ENCODE peak calls at places on chromosome 3, in six cellular contexts. One of them, this sample, is unnamed.

GRCh38 chr3:77602722-77603121 is 562.8 kb downstream of the ROBO2 start:
- DNase-seq in Calu3: no peak
- DNase-seq in GM13977: no peak
- DNase-seq in lung: no peak
- DNase-seq in GM06990: no peak
- DNase-seq in upper lobe of left lung: no peak
- DNase-seq in this sample: no peak

GRCh38 chr3:128488995-128489859 is 3.8 kb downstream of the GATA2 start:
- DNase-seq in Calu3: peak
- DNase-seq in GM13977: no peak
- DNase-seq in lung: no peak
- DNase-seq in GM06990: no peak
- DNase-seq in upper lobe of left lung: peak
- DNase-seq in this sample: no peak

GRCh38 chr3:56826831-56827722 is 25.3 kb upstream of the ARHGEF3 start:
- DNase-seq in Calu3: no peak
- DNase-seq in GM13977: no peak
- DNase-seq in lung: no peak
- DNase-seq in GM06990: no peak
- DNase-seq in upper lobe of left lung: no peak
- DNase-seq in this sample: no peak

GRCh38 chr3:127673191-127674098 is 693 bp downstream of the ABTB1 start:
- DNase-seq in Calu3: peak
- DNase-seq in GM13977: peak
- DNase-seq in lung: peak
- DNase-seq in GM06990: no peak
- DNase-seq in upper lobe of left lung: peak
- DNase-seq in this sample: peak

GRCh38 chr3:41819200-41819599 is 142.7 kb downstream of the ULK4 start:
- DNase-seq in Calu3: no peak
- DNase-seq in GM13977: no peak
- DNase-seq in lung: no peak
- DNase-seq in GM06990: no peak
- DNase-seq in upper lobe of left lung: no peak
- DNase-seq in this sample: no peak

GRCh38 chr3:49813497-49814174 is at the start of gene UBA7:
- DNase-seq in Calu3: peak
- DNase-seq in GM13977: peak
- DNase-seq in lung: peak
- DNase-seq in GM06990: peak
- DNase-seq in upper lobe of left lung: peak
- DNase-seq in this sample: peak

GRCh38 chr3:152811974-152812760 is 22.8 kb upstream of the P2RY1 start:
- DNase-seq in Calu3: no peak
- DNase-seq in GM13977: no peak
- DNase-seq in lung: no peak
- DNase-seq in GM06990: no peak
- DNase-seq in upper lobe of left lung: no peak
- DNase-seq in this sample: no peak

GRCh38 chr3:60189304-60189703 is 1061.9 kb downstream of the FHIT start:
- DNase-seq in Calu3: no peak
- DNase-seq in GM13977: no peak
- DNase-seq in lung: no peak
- DNase-seq in GM06990: peak
- DNase-seq in upper lobe of left lung: no peak
- DNase-seq in this sample: no peak

GRCh38 chr3:42802876-42803799 is 1.2 kb downstream of the HIGD1A start:
- DNase-seq in Calu3: no peak
- DNase-seq in GM13977: peak
- DNase-seq in lung: no peak
- DNase-seq in GM06990: no peak
- DNase-seq in upper lobe of left lung: no peak
- DNase-seq in this sample: no peak

GRCh38 chr3:130939753-130940152 is 45.9 kb downstream of the ATP2C1 start:
- DNase-seq in Calu3: no peak
- DNase-seq in GM13977: no peak
- DNase-seq in lung: no peak
- DNase-seq in GM06990: no peak
- DNase-seq in upper lobe of left lung: no peak
- DNase-seq in this sample: no peak

GRCh38 chr3:101279765-101280385 is 40.5 kb downstream of the IMPG2 start:
- DNase-seq in Calu3: no peak
- DNase-seq in GM13977: no peak
- DNase-seq in lung: no peak
- DNase-seq in GM06990: no peak
- DNase-seq in upper lobe of left lung: no peak
- DNase-seq in this sample: no peak

GRCh38 chr3:66037986-66038369 is 740 bp downstream of the MAGI1 start:
- DNase-seq in Calu3: peak
- DNase-seq in GM13977: peak
- DNase-seq in lung: no peak
- DNase-seq in GM06990: peak
- DNase-seq in upper lobe of left lung: peak
- DNase-seq in this sample: no peak

GRCh38 chr3:5463986-5464385 is 276.5 kb downstream of the EDEM1 start:
- DNase-seq in Calu3: no peak
- DNase-seq in GM13977: no peak
- DNase-seq in lung: no peak
- DNase-seq in GM06990: no peak
- DNase-seq in upper lobe of left lung: no peak
- DNase-seq in this sample: no peak

GRCh38 chr3:191329654-191330308 is 545 bp downstream of the UTS2B start:
- DNase-seq in Calu3: peak
- DNase-seq in GM13977: peak
- DNase-seq in lung: peak
- DNase-seq in GM06990: peak
- DNase-seq in upper lobe of left lung: peak
- DNase-seq in this sample: peak

GRCh38 chr3:157981819-157982218 is 124.4 kb downstream of the SHOX2 start:
- DNase-seq in Calu3: no peak
- DNase-seq in GM13977: no peak
- DNase-seq in lung: no peak
- DNase-seq in GM06990: no peak
- DNase-seq in upper lobe of left lung: no peak
- DNase-seq in this sample: no peak

GRCh38 chr3:136804813-136805212 is 14.1 kb upstream of the SLC35G2 start:
- DNase-seq in Calu3: no peak
- DNase-seq in GM13977: no peak
- DNase-seq in lung: no peak
- DNase-seq in GM06990: no peak
- DNase-seq in upper lobe of left lung: no peak
- DNase-seq in this sample: no peak

GRCh38 chr3:141051641-141052569 is 758 bp downstream of the SPSB4 start:
- DNase-seq in Calu3: peak
- DNase-seq in GM13977: no peak
- DNase-seq in lung: peak
- DNase-seq in GM06990: peak
- DNase-seq in upper lobe of left lung: peak
- DNase-seq in this sample: no peak

GRCh38 chr3:13015286-13016082 is 57.7 kb downstream of the IQSEC1 start:
- DNase-seq in Calu3: no peak
- DNase-seq in GM13977: no peak
- DNase-seq in lung: peak
- DNase-seq in GM06990: peak
- DNase-seq in upper lobe of left lung: peak
- DNase-seq in this sample: peak

GRCh38 chr3:185560676-185561075 is 8.3 kb upstream of the LIPH start:
- DNase-seq in Calu3: no peak
- DNase-seq in GM13977: no peak
- DNase-seq in lung: no peak
- DNase-seq in GM06990: no peak
- DNase-seq in upper lobe of left lung: no peak
- DNase-seq in this sample: no peak

GRCh38 chr3:59985643-59986200 is 935.9 kb upstream of the CFAP20DC start:
- DNase-seq in Calu3: no peak
- DNase-seq in GM13977: no peak
- DNase-seq in lung: no peak
- DNase-seq in GM06990: peak
- DNase-seq in upper lobe of left lung: no peak
- DNase-seq in this sample: no peak

GRCh38 chr3:100209948-100210776 is 50.6 kb upstream of the TBC1D23 start:
- DNase-seq in Calu3: no peak
- DNase-seq in GM13977: peak
- DNase-seq in lung: no peak
- DNase-seq in GM06990: no peak
- DNase-seq in upper lobe of left lung: no peak
- DNase-seq in this sample: no peak

GRCh38 chr3:10917176-10917575 is 75.4 kb upstream of the SLC6A1 start:
- DNase-seq in Calu3: no peak
- DNase-seq in GM13977: no peak
- DNase-seq in lung: no peak
- DNase-seq in GM06990: no peak
- DNase-seq in upper lobe of left lung: no peak
- DNase-seq in this sample: no peak

GRCh38 chr3:11238880-11239279 is 33.3 kb upstream of the ATG7 start:
- DNase-seq in Calu3: no peak
- DNase-seq in GM13977: no peak
- DNase-seq in lung: no peak
- DNase-seq in GM06990: no peak
- DNase-seq in upper lobe of left lung: no peak
- DNase-seq in this sample: no peak

GRCh38 chr3:14274999-14275961 is 96.7 kb downstream of the LSM3 start:
- DNase-seq in Calu3: no peak
- DNase-seq in GM13977: no peak
- DNase-seq in lung: no peak
- DNase-seq in GM06990: no peak
- DNase-seq in upper lobe of left lung: no peak
- DNase-seq in this sample: no peak
- TF ChIP-seq CTCF in Calu3: peak
- TF ChIP-seq CTCF in GM13977: peak
- TF ChIP-seq CTCF in lung: no peak
- TF ChIP-seq CTCF in GM06990: peak
- TF ChIP-seq CTCF in upper lobe of left lung: no peak
- TF ChIP-seq CTCF in this sample: no peak

DNA sequence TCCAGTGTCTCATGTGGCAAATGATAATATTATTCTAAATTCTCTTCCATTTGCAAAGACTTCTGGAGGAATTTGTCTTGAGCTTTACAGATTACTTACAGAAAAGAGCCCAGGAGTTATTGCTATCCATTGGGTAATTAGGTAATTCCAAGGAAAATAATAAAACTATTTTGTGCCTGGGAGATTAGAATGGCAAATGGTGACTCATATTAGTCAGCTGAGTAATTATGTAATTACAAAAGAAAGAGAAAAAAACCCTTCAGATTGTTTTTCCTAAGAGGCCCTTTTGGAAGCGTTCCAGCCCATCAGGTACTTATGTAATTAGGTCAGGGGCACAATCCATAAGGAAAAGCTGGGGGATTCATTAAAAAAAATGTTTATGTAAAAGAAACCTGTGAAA is 381.0 kb upstream of the RARB start:
- DNase-seq in Calu3: no peak
- DNase-seq in GM13977: no peak
- DNase-seq in lung: no peak
- DNase-seq in GM06990: no peak
- DNase-seq in upper lobe of left lung: no peak
- DNase-seq in this sample: no peak
- TF ChIP-seq CTCF in Calu3: no peak
- TF ChIP-seq CTCF in GM13977: no peak
- TF ChIP-seq CTCF in lung: no peak
- TF ChIP-seq CTCF in GM06990: no peak
- TF ChIP-seq CTCF in upper lobe of left lung: no peak
- TF ChIP-seq CTCF in this sample: no peak

GRCh38 chr3:86785381-86785780 is 205.6 kb downstream of the VGLL3 start:
- DNase-seq in Calu3: no peak
- DNase-seq in GM13977: no peak
- DNase-seq in lung: no peak
- DNase-seq in GM06990: no peak
- DNase-seq in upper lobe of left lung: no peak
- DNase-seq in this sample: no peak
- TF ChIP-seq CTCF in Calu3: no peak
- TF ChIP-seq CTCF in GM13977: no peak
- TF ChIP-seq CTCF in lung: no peak
- TF ChIP-seq CTCF in GM06990: no peak
- TF ChIP-seq CTCF in upper lobe of left lung: no peak
- TF ChIP-seq CTCF in this sample: no peak

GRCh38 chr3:46955157-46955556 is 21.4 kb downstream of the CCDC12 start:
- DNase-seq in Calu3: no peak
- DNase-seq in GM13977: no peak
- DNase-seq in lung: no peak
- DNase-seq in GM06990: no peak
- DNase-seq in upper lobe of left lung: no peak
- DNase-seq in this sample: no peak

GRCh38 chr3:46954178-46954577 is 22.4 kb downstream of the CCDC12 start:
- DNase-seq in Calu3: no peak
- DNase-seq in GM13977: no peak
- DNase-seq in lung: no peak
- DNase-seq in GM06990: no peak
- DNase-seq in upper lobe of left lung: no peak
- DNase-seq in this sample: no peak

GRCh38 chr3:46952813-46953212 is 23.7 kb downstream of the CCDC12 start:
- DNase-seq in Calu3: no peak
- DNase-seq in GM13977: no peak
- DNase-seq in lung: no peak
- DNase-seq in GM06990: no peak
- DNase-seq in upper lobe of left lung: no peak
- DNase-seq in this sample: no peak

GRCh38 chr3:46955801-46956259 is 20.7 kb downstream of the CCDC12 start:
- DNase-seq in Calu3: no peak
- DNase-seq in GM13977: peak
- DNase-seq in lung: no peak
- DNase-seq in GM06990: no peak
- DNase-seq in upper lobe of left lung: no peak
- DNase-seq in this sample: peak

GRCh38 chr3:46953265-46954010 is 23.1 kb downstream of the CCDC12 start:
- DNase-seq in Calu3: no peak
- DNase-seq in GM13977: no peak
- DNase-seq in lung: no peak
- DNase-seq in GM06990: no peak
- DNase-seq in upper lobe of left lung: no peak
- DNase-seq in this sample: no peak
- TF ChIP-seq CTCF in Calu3: no peak
- TF ChIP-seq CTCF in GM13977: no peak
- TF ChIP-seq CTCF in lung: no peak
- TF ChIP-seq CTCF in GM06990: no peak
- TF ChIP-seq CTCF in upper lobe of left lung: no peak
- TF ChIP-seq CTCF in this sample: no peak

GRCh38 chr3:196492080-196492479 is 11.5 kb downstream of the RNF168 start:
- DNase-seq in Calu3: no peak
- DNase-seq in GM13977: no peak
- DNase-seq in lung: no peak
- DNase-seq in GM06990: no peak
- DNase-seq in upper lobe of left lung: no peak
- DNase-seq in this sample: no peak

GRCh38 chr3:196489747-196490146 is 13.8 kb downstream of the RNF168 start:
- DNase-seq in Calu3: no peak
- DNase-seq in GM13977: no peak
- DNase-seq in lung: no peak
- DNase-seq in GM06990: no peak
- DNase-seq in upper lobe of left lung: no peak
- DNase-seq in this sample: no peak

GRCh38 chr3:196486263-196486662 is 17.3 kb downstream of the RNF168 start:
- DNase-seq in Calu3: peak
- DNase-seq in GM13977: no peak
- DNase-seq in lung: no peak
- DNase-seq in GM06990: no peak
- DNase-seq in upper lobe of left lung: no peak
- DNase-seq in this sample: no peak
- TF ChIP-seq CTCF in Calu3: no peak
- TF ChIP-seq CTCF in GM13977: peak
- TF ChIP-seq CTCF in lung: no peak
- TF ChIP-seq CTCF in GM06990: peak
- TF ChIP-seq CTCF in upper lobe of left lung: no peak
- TF ChIP-seq CTCF in this sample: no peak

This sample was measured in natural killer cell.